ENCODE peak calls at places on chromosomes 2 and 18, in nine cellular contexts. One of them, this sample, is unnamed. For H3K36me3, the result is how much of the 10 kb centered on the place peaks cover.

GRCh38 chr18:50839996-50840395 is 20.2 kb upstream of the MRO start:
- DNase-seq in Panc1: no peak
- DNase-seq in suprapubic skin: no peak
- DNase-seq in K562: peak
- DNase-seq in transverse colon: no peak
- DNase-seq in GM23338: no peak
- DNase-seq in HCT116: no peak
- DNase-seq in upper lobe of left lung: no peak
- DNase-seq in sigmoid colon: no peak
- DNase-seq in this sample: no peak

GRCh38 chr2:134413430-134413829 is 159.6 kb downstream of the MGAT5 start:
- DNase-seq in sigmoid colon: no peak
- DNase-seq in Panc1: no peak
- DNase-seq in K562: no peak
- DNase-seq in HCT116: no peak
- DNase-seq in upper lobe of left lung: no peak
- DNase-seq in suprapubic skin: no peak
- DNase-seq in GM23338: no peak
- DNase-seq in transverse colon: no peak
- DNase-seq in this sample: no peak

GRCh38 chr18:36692331-36692730 is 136.5 kb downstream of the TPGS2 start:
- DNase-seq in Panc1: no peak
- DNase-seq in sigmoid colon: no peak
- DNase-seq in transverse colon: no peak
- DNase-seq in GM23338: no peak
- DNase-seq in upper lobe of left lung: no peak
- DNase-seq in K562: no peak
- DNase-seq in HCT116: no peak
- DNase-seq in suprapubic skin: no peak
- DNase-seq in this sample: no peak

GRCh38 chr2:180539541-180539940 is 440.9 kb upstream of the UBE2E3 start:
- DNase-seq in sigmoid colon: no peak
- DNase-seq in HCT116: no peak
- DNase-seq in Panc1: no peak
- DNase-seq in suprapubic skin: no peak
- DNase-seq in upper lobe of left lung: no peak
- DNase-seq in K562: no peak
- DNase-seq in transverse colon: no peak
- DNase-seq in GM23338: no peak
- DNase-seq in this sample: no peak

GRCh38 chr2:117979911-117980341 is 33.9 kb downstream of the CCDC93 start:
- DNase-seq in GM23338: no peak
- DNase-seq in K562: no peak
- DNase-seq in sigmoid colon: no peak
- DNase-seq in Panc1: no peak
- DNase-seq in transverse colon: no peak
- DNase-seq in upper lobe of left lung: no peak
- DNase-seq in HCT116: no peak
- DNase-seq in suprapubic skin: no peak
- DNase-seq in this sample: no peak

GRCh38 chr2:144596074-144596871 is 76.4 kb upstream of the ZEB2 start:
- DNase-seq in K562: no peak
- DNase-seq in transverse colon: no peak
- DNase-seq in HCT116: no peak
- DNase-seq in Panc1: peak
- DNase-seq in GM23338: peak
- DNase-seq in suprapubic skin: no peak
- DNase-seq in upper lobe of left lung: no peak
- DNase-seq in sigmoid colon: no peak
- DNase-seq in this sample: peak

GRCh38 chr2:195575879-195576391 is 81.1 kb upstream of the SLC39A10 start:
- DNase-seq in suprapubic skin: no peak
- DNase-seq in HCT116: peak
- DNase-seq in Panc1: no peak
- DNase-seq in upper lobe of left lung: no peak
- DNase-seq in transverse colon: peak
- DNase-seq in GM23338: peak
- DNase-seq in sigmoid colon: no peak
- DNase-seq in K562: no peak
- DNase-seq in this sample: no peak

GRCh38 chr18:3248670-3249359 is 1.2 kb downstream of the MYL12A start:
- DNase-seq in Panc1: no peak
- DNase-seq in upper lobe of left lung: no peak
- DNase-seq in sigmoid colon: no peak
- DNase-seq in HCT116: no peak
- DNase-seq in K562: no peak
- DNase-seq in GM23338: no peak
- DNase-seq in transverse colon: peak
- DNase-seq in suprapubic skin: no peak
- DNase-seq in this sample: peak

GRCh38 chr2:100180503-100180902 is 38.1 kb upstream of the AFF3 start:
- DNase-seq in sigmoid colon: no peak
- DNase-seq in transverse colon: no peak
- DNase-seq in upper lobe of left lung: no peak
- DNase-seq in GM23338: no peak
- DNase-seq in K562: no peak
- DNase-seq in suprapubic skin: no peak
- DNase-seq in Panc1: no peak
- DNase-seq in HCT116: no peak
- DNase-seq in this sample: no peak

GRCh38 chr2:183348492-183348891 is 224.2 kb downstream of the NUP35 start:
- DNase-seq in upper lobe of left lung: no peak
- DNase-seq in Panc1: no peak
- DNase-seq in K562: no peak
- DNase-seq in sigmoid colon: no peak
- DNase-seq in GM23338: no peak
- DNase-seq in suprapubic skin: no peak
- DNase-seq in HCT116: no peak
- DNase-seq in transverse colon: no peak
- DNase-seq in this sample: no peak

GRCh38 chr2:43958397-43959275 is 37.2 kb downstream of the LRPPRC start:
- DNase-seq in suprapubic skin: no peak
- DNase-seq in K562: no peak
- DNase-seq in upper lobe of left lung: no peak
- DNase-seq in GM23338: no peak
- DNase-seq in HCT116: no peak
- DNase-seq in transverse colon: no peak
- DNase-seq in Panc1: no peak
- DNase-seq in sigmoid colon: no peak
- DNase-seq in this sample: no peak

GRCh38 chr2:235087812-235088607 is 136.2 kb downstream of the SH3BP4 start:
- DNase-seq in Panc1: no peak
- DNase-seq in transverse colon: peak
- DNase-seq in suprapubic skin: no peak
- DNase-seq in GM23338: no peak
- DNase-seq in HCT116: no peak
- DNase-seq in K562: no peak
- DNase-seq in sigmoid colon: peak
- DNase-seq in upper lobe of left lung: peak
- DNase-seq in this sample: no peak

GRCh38 chr2:70283500-70284191 is 9.9 kb downstream of the SNRPG start:
- DNase-seq in suprapubic skin: no peak
- DNase-seq in transverse colon: no peak
- DNase-seq in K562: no peak
- DNase-seq in GM23338: no peak
- DNase-seq in HCT116: no peak
- DNase-seq in Panc1: no peak
- DNase-seq in upper lobe of left lung: no peak
- DNase-seq in sigmoid colon: no peak
- DNase-seq in this sample: no peak
- H3K36me3 ChIP-seq in suprapubic skin: half or more
- H3K36me3 ChIP-seq in transverse colon: under half
- H3K36me3 ChIP-seq in K562: half or more
- H3K36me3 ChIP-seq in GM23338: half or more
- H3K36me3 ChIP-seq in HCT116: half or more
- H3K36me3 ChIP-seq in Panc1: under half
- H3K36me3 ChIP-seq in upper lobe of left lung: under half
- H3K36me3 ChIP-seq in sigmoid colon: under half
- H3K36me3 ChIP-seq in this sample: under half

GRCh38 chr2:226792155-226792871 is 7.3 kb downstream of the IRS1 start:
- DNase-seq in GM23338: peak
- DNase-seq in suprapubic skin: no peak
- DNase-seq in sigmoid colon: no peak
- DNase-seq in HCT116: no peak
- DNase-seq in transverse colon: no peak
- DNase-seq in K562: no peak
- DNase-seq in Panc1: no peak
- DNase-seq in upper lobe of left lung: no peak
- DNase-seq in this sample: no peak

GRCh38 chr2:226793615-226794014 is 6.0 kb downstream of the IRS1 start:
- DNase-seq in suprapubic skin: no peak
- DNase-seq in K562: no peak
- DNase-seq in Panc1: no peak
- DNase-seq in transverse colon: no peak
- DNase-seq in upper lobe of left lung: no peak
- DNase-seq in HCT116: no peak
- DNase-seq in sigmoid colon: no peak
- DNase-seq in GM23338: no peak
- DNase-seq in this sample: no peak

GRCh38 chr2:226795281-226796011 is 4.2 kb downstream of the IRS1 start:
- DNase-seq in GM23338: no peak
- DNase-seq in upper lobe of left lung: peak
- DNase-seq in transverse colon: no peak
- DNase-seq in K562: no peak
- DNase-seq in HCT116: no peak
- DNase-seq in Panc1: no peak
- DNase-seq in sigmoid colon: peak
- DNase-seq in suprapubic skin: peak
- DNase-seq in this sample: peak

GRCh38 chr2:226794751-226795171 is 4.9 kb downstream of the IRS1 start:
- DNase-seq in K562: no peak
- DNase-seq in GM23338: peak
- DNase-seq in sigmoid colon: no peak
- DNase-seq in Panc1: no peak
- DNase-seq in HCT116: no peak
- DNase-seq in upper lobe of left lung: no peak
- DNase-seq in transverse colon: no peak
- DNase-seq in suprapubic skin: no peak
- DNase-seq in this sample: peak

GRCh38 chr2:226794077-226794670 is 5.4 kb downstream of the IRS1 start:
- DNase-seq in suprapubic skin: no peak
- DNase-seq in HCT116: no peak
- DNase-seq in transverse colon: no peak
- DNase-seq in Panc1: no peak
- DNase-seq in sigmoid colon: no peak
- DNase-seq in K562: no peak
- DNase-seq in GM23338: no peak
- DNase-seq in upper lobe of left lung: no peak
- DNase-seq in this sample: no peak
- H3K27ac ChIP-seq in suprapubic skin: peak
- H3K27ac ChIP-seq in HCT116: peak
- H3K27ac ChIP-seq in transverse colon: peak
- H3K27ac ChIP-seq in Panc1: peak
- H3K27ac ChIP-seq in sigmoid colon: peak
- H3K27ac ChIP-seq in K562: no peak
- H3K27ac ChIP-seq in GM23338: no peak
- H3K27ac ChIP-seq in upper lobe of left lung: peak
- H3K27ac ChIP-seq in this sample: peak

DNA sequence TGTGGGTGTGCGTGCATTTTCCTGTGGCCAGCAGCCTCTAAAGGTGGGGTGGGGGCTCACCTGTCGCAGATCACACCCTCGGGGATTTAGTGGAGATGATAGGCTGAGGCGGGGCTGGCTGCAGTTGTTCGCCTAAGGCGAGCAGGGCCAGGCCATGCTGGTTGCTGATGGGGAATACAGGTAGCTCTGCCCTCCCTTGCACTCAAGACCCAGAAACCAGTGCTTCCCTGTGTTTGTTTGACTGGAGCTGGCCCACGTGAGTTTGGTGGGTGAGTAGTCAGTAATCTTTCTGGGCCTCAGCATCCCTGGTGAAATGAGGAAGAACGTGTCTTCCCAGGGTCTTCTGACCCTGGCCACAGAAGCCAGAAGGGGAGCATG is 46.0 kb downstream of the FAM168B start:
- DNase-seq in HCT116: no peak
- DNase-seq in suprapubic skin: no peak
- DNase-seq in sigmoid colon: peak
- DNase-seq in upper lobe of left lung: no peak
- DNase-seq in K562: no peak
- DNase-seq in GM23338: no peak
- DNase-seq in Panc1: no peak
- DNase-seq in transverse colon: no peak
- DNase-seq in this sample: no peak
- TF ChIP-seq POLR2AphosphoS5 in HCT116: no peak
- TF ChIP-seq POLR2AphosphoS5 in suprapubic skin: no peak
- TF ChIP-seq POLR2AphosphoS5 in sigmoid colon: no peak
- TF ChIP-seq POLR2AphosphoS5 in upper lobe of left lung: no peak
- TF ChIP-seq POLR2AphosphoS5 in K562: peak
- TF ChIP-seq POLR2AphosphoS5 in GM23338: no peak
- TF ChIP-seq POLR2AphosphoS5 in Panc1: no peak
- TF ChIP-seq POLR2AphosphoS5 in transverse colon: no peak
- TF ChIP-seq POLR2AphosphoS5 in this sample: no peak

DNA sequence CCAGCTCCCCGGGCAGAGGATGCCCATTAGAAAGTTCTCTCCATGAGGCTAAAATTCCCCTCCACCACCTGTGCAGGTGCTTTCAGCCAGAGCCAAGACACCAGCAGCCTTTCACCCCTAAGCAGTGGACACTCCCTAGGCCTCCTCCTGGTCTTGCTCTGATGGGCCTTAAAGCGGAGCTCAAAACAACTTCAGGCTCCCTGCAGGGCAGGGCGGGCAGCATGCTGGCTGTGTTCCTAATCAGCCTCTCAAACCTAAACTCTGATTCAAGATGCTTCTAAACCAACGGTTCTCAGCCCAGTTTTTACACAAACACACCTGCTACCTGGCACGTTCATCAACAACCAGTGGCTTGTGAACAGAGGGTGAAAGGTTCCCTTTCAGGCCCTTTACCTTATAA is 254.4 kb downstream of the TWIST2 start:
- DNase-seq in GM23338: no peak
- DNase-seq in transverse colon: no peak
- DNase-seq in HCT116: no peak
- DNase-seq in K562: no peak
- DNase-seq in Panc1: no peak
- DNase-seq in sigmoid colon: no peak
- DNase-seq in upper lobe of left lung: no peak
- DNase-seq in suprapubic skin: no peak
- DNase-seq in this sample: no peak
- H3K36me3 ChIP-seq in GM23338: under half
- H3K36me3 ChIP-seq in transverse colon: under half
- H3K36me3 ChIP-seq in HCT116: under half
- H3K36me3 ChIP-seq in K562: under half
- H3K36me3 ChIP-seq in Panc1: under half
- H3K36me3 ChIP-seq in sigmoid colon: half or more
- H3K36me3 ChIP-seq in upper lobe of left lung: under half
- H3K36me3 ChIP-seq in suprapubic skin: half or more
- H3K36me3 ChIP-seq in this sample: under half